ENCODE peak calls at places on chromosomes 12 and 14, in six cellular contexts. O is right cardiac atrium, D is iPS DF 6.9, C is pancreas, J is mesendoderm, G is GM23248. S is an unnamed sample.

GRCh38 chr14:98366429-98366828 is 905.6 kb downstream of the BCL11B start:
- DNase-seq in O (no peak), D (no peak), C (no peak), J (no peak), G (no peak), S (no peak)

GRCh38 chr14:67575684-67576083 is 24.4 kb downstream of the PIGH start:
- DNase-seq in O (no peak), J (no peak), G (no peak), C (no peak), D (no peak), S (no peak)

GRCh38 chr12:21434704-21435103 is 2.8 kb upstream of the PYROXD1 start:
- DNase-seq in G (no peak), O (no peak), J (no peak), C (no peak), D (no peak), S (no peak)

GRCh38 chr14:101132051-101132541 is 228.6 kb upstream of the RTL1 start:
- DNase-seq in C (no peak), J (no peak), O (no peak), G (no peak), D (no peak), S (no peak)

GRCh38 chr14:98819132-98819866 is 452.7 kb downstream of the BCL11B start:
- DNase-seq in G (no peak), O (no peak), D (peak), J (peak), C (peak), S (no peak)

GRCh38 chr14:105477659-105478623 is 3.3 kb downstream of the CRIP2 start:
- DNase-seq in C (no peak), J (no peak), O (no peak), D (no peak), G (no peak), S (no peak)

GRCh38 chr12:75727577-75727976 is 216.2 kb upstream of the KRR1 start:
- DNase-seq in O (no peak), G (no peak), J (peak), C (no peak), D (no peak), S (no peak)

GRCh38 chr12:125652689-125653088 is 587.5 kb downstream of the AACS start:
- DNase-seq in G (no peak), D (no peak), O (no peak), C (no peak), J (no peak), S (no peak)

GRCh38 chr12:12182926-12183325 is 83.9 kb downstream of the LRP6 start:
- DNase-seq in O (no peak), C (no peak), G (peak), J (no peak), D (no peak), S (no peak)

GRCh38 chr12:53071591-53072551 is 7.3 kb downstream of the SPRYD3 start:
- DNase-seq in G (peak), C (peak), D (no peak), O (peak), J (peak), S (no peak)

GRCh38 chr14:64637735-64638473 is 66.3 kb upstream of the PLEKHG3 start:
- DNase-seq in J (peak), O (no peak), G (peak), D (no peak), C (no peak), S (no peak)

GRCh38 chr12:122641976-122642375 is 61.2 kb downstream of the HCAR2 start:
- DNase-seq in G (peak), O (no peak), D (no peak), C (no peak), J (no peak), S (no peak)

GRCh38 chr14:33767721-33768457 is 183.0 kb downstream of the EGLN3 start:
- DNase-seq in O (no peak), J (no peak), C (no peak), G (peak), D (no peak), S (no peak)

GRCh38 chr12:14962180-14962579 is 779 bp upstream of the ARHGDIB start:
- DNase-seq in C (no peak), D (no peak), O (no peak), G (no peak), J (no peak), S (no peak)

GRCh38 chr12:2960996-2961616 is 1.9 kb downstream of the TEAD4 start:
- DNase-seq in J (peak), D (no peak), O (no peak), C (no peak), G (peak), S (no peak)

GRCh38 chr12:31662176-31662849 is 2.8 kb downstream of the ETFBKMT start:
- DNase-seq in C (no peak), J (no peak), D (no peak), G (no peak), O (no peak), S (no peak)

GRCh38 chr14:44112774-44113460 is 394.2 kb downstream of the FSCB start:
- DNase-seq in D (no peak), O (no peak), J (no peak), G (no peak), C (no peak), S (no peak)

GRCh38 chr12:108340037-108340436 is 926 bp upstream of the CMKLR1 start:
- DNase-seq in C (no peak), J (no peak), D (no peak), G (no peak), O (peak), S (peak)

GRCh38 chr14:52551696-52552062 is 626 bp downstream of the TXNDC16 start:
- DNase-seq in J (no peak), G (peak), C (no peak), O (no peak), D (no peak), S (no peak)

GRCh38 chr14:102604183-102604582 is 11.7 kb downstream of the RCOR1 start:
- DNase-seq in G (no peak), C (no peak), O (no peak), D (no peak), J (no peak), S (no peak)

GRCh38 chr14:68168460-68169109 is 349.0 kb downstream of the RAD51B start:
- DNase-seq in G (no peak), D (no peak), O (no peak), J (no peak), C (no peak), S (no peak)

GRCh38 chr12:25938581-25938980 is 19.9 kb upstream of the RASSF8 start:
- DNase-seq in G (no peak), O (no peak), J (no peak), C (no peak), D (no peak), S (no peak)

GRCh38 chr12:105334568-105334967 is 4.1 kb downstream of the C12orf75 start:
- DNase-seq in D (no peak), G (peak), O (no peak), C (no peak), J (peak), S (no peak)

GRCh38 chr14:33150662-33151061 is 212.0 kb downstream of the NPAS3 start:
- DNase-seq in C (no peak), J (no peak), D (no peak), G (no peak), O (no peak), S (no peak)

GRCh38 chr12:118035194-118036041 is 18.9 kb downstream of the RFC5 start:
- DNase-seq in G (peak), O (no peak), C (no peak), D (no peak), J (peak), S (no peak)

GRCh38 chr12:111405856-111406473 is at the start of gene SH2B3:
- DNase-seq in J (no peak), D (no peak), G (peak), O (peak), C (no peak), S (no peak)

GRCh38 chr12:89461649-89462612 is 62.7 kb downstream of the GALNT4 start:
- DNase-seq in C (no peak), G (peak), D (no peak), O (no peak), J (peak), S (no peak)

GRCh38 chr12:68240079-68240478 is 13.3 kb downstream of the IL22 start:
- DNase-seq in D (no peak), J (peak), G (peak), O (no peak), C (peak), S (no peak)

GRCh38 chr12:58540480-58541299 is 379.6 kb downstream of the LRIG3 start:
- DNase-seq in J (peak), C (peak), O (peak), G (peak), D (peak), S (peak)

DNA sequence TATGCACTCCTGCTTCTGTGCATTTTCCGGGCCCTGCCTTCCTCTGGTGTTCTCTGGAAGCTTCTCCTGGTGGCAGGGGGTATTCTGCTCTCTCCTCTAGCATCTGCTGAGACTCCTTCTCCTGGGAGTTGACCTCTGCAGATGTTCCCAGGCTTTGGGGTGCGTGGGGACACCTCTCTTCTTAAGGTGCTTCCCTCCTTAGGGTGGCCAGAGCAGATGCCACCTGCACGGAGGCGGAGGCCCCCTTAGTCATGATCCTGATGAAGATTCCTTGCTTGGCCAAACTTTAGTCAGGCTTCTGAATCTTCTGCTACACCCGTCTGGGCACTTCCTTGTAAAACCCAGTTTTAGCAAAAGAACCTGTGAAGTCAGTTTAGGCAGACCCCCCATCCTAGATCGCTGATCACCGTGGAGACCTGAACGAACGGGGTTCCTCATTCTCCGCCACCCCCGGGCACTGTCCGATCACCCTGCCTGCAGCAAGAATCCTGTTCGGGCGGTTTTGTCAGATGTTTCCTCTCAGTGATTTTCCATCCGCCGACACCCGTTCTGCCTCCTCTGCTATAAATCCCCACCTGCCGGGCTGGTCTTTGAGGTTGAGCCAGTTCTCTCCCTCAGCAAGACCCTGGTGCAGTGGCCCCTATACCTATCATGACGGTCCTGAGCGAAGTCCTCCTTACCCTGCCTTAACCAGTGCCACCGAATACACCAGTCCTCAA is 111.9 kb downstream of the CALM1 start:
- DNase-seq in C (peak), J (no peak), D (no peak), G (no peak), O (peak), S (no peak)
- H3K27ac ChIP-seq in C (peak), J (no peak), D (no peak), G (no peak), O (no peak), S (no peak)

GRCh38 chr14:90574640-90575131 is 177.9 kb downstream of the CALM1 start:
- DNase-seq in J (no peak), O (peak), C (no peak), G (no peak), D (no peak), S (no peak)
- H3K27ac ChIP-seq in J (no peak), O (peak), C (no peak), G (no peak), D (no peak), S (peak)

GRCh38 chr12:16600525-16600924 is 5.4 kb downstream of the LMO3 start:
- DNase-seq in O (no peak), D (no peak), J (no peak), C (no peak), G (no peak), S (no peak)
- H3K27ac ChIP-seq in O (no peak), D (no peak), J (no peak), C (peak), G (no peak), S (no peak)

GRCh38 chr12:48221645-48222044 is 18.6 kb upstream of the OR10AD1 start:
- DNase-seq in J (no peak), G (no peak), C (no peak), O (no peak), D (no peak), S (no peak)

GRCh38 chr12:48220701-48221100 is 17.6 kb upstream of the OR10AD1 start:
- DNase-seq in J (no peak), G (no peak), D (no peak), C (no peak), O (no peak), S (no peak)

GRCh38 chr12:48216785-48217184 is 13.7 kb upstream of the OR10AD1 start:
- DNase-seq in G (no peak), D (no peak), J (no peak), O (no peak), C (no peak), S (no peak)

GRCh38 chr12:48219635-48220034 is 16.5 kb upstream of the OR10AD1 start:
- DNase-seq in J (no peak), D (no peak), O (no peak), G (no peak), C (no peak), S (no peak)
- H3K27ac ChIP-seq in J (no peak), D (no peak), O (no peak), G (no peak), C (no peak), S (no peak)

S was measured in substantia nigra.